ENCODE peak calls at places on chromosome 5, in eight cellular contexts. V is A549, Q is SK-N-SH, H is HCT116, S is K562, R is GM23338, W is HepG2, X is GM12878. F is an unnamed sample. For H3K4me1, the result is how much of the 10 kb centered on the place peaks cover.

GRCh38 chr5:73822989-73823339 is 197.0 kb downstream of the ARHGEF28 start:
- DNase-seq in X (no peak), Q (no peak), R (no peak), W (peak), V (no peak), S (no peak), H (no peak), F (no peak)

GRCh38 chr5:135203593-135204036 is 169.6 kb upstream of the PITX1 start:
- DNase-seq in H (no peak), Q (no peak), V (no peak), S (peak), W (peak), X (no peak), R (peak), F (no peak)

GRCh38 chr5:169288066-169288753 is 12.7 kb downstream of the SLIT3 start:
- DNase-seq in Q (no peak), W (no peak), X (no peak), R (no peak), V (no peak), S (no peak), H (no peak), F (no peak)

GRCh38 chr5:135478938-135479337 is 26.8 kb upstream of the TIFAB start:
- DNase-seq in X (no peak), W (no peak), V (no peak), S (no peak), H (no peak), Q (no peak), R (no peak), F (no peak)

GRCh38 chr5:14353661-14354474 is 210.7 kb downstream of the TRIO start:
- DNase-seq in X (no peak), S (no peak), H (no peak), Q (no peak), R (no peak), W (no peak), V (no peak), F (no peak)

GRCh38 chr5:126099077-126099476 is 324.1 kb upstream of the GRAMD2B start:
- DNase-seq in R (no peak), V (no peak), Q (peak), X (no peak), S (no peak), H (no peak), W (no peak), F (no peak)

GRCh38 chr5:173923236-173924104 is 35.3 kb downstream of the CPEB4 start:
- DNase-seq in R (peak), Q (no peak), X (no peak), H (no peak), V (no peak), W (no peak), S (no peak), F (no peak)

GRCh38 chr5:115372121-115372520 is 75.7 kb upstream of the CCDC112 start:
- DNase-seq in X (no peak), H (no peak), W (no peak), V (no peak), S (no peak), R (no peak), Q (no peak), F (no peak)

GRCh38 chr5:27463446-27464149 is 425.2 kb upstream of the CDH9 start:
- DNase-seq in X (no peak), W (no peak), V (no peak), R (no peak), H (no peak), S (no peak), Q (no peak), F (no peak)

GRCh38 chr5:10500669-10501068 is 59.0 kb downstream of the ROPN1L start:
- DNase-seq in H (no peak), X (no peak), W (no peak), R (no peak), S (no peak), V (no peak), Q (no peak), F (no peak)

GRCh38 chr5:10501554-10502075 is 59.9 kb downstream of the ROPN1L start:
- DNase-seq in X (no peak), H (no peak), R (no peak), S (peak), W (no peak), Q (no peak), V (no peak), F (no peak)

GRCh38 chr5:10503321-10503720 is 60.5 kb upstream of the ANKRD33B start:
- DNase-seq in V (no peak), S (no peak), X (no peak), Q (no peak), R (no peak), H (no peak), W (no peak), F (no peak)

GRCh38 chr5:10502578-10502977 is 60.9 kb downstream of the ROPN1L start:
- DNase-seq in H (no peak), X (no peak), S (peak), W (peak), R (no peak), Q (no peak), V (no peak), F (no peak)

GRCh38 chr5:10502130-10502529 is 60.5 kb downstream of the ROPN1L start:
- DNase-seq in R (no peak), V (no peak), W (no peak), Q (no peak), H (no peak), S (peak), X (no peak), F (no peak)
- TF ChIP-seq REST in R (no peak), V (no peak), W (no peak), Q (no peak), H (no peak), S (no peak), X (no peak), F (no peak)

DNA sequence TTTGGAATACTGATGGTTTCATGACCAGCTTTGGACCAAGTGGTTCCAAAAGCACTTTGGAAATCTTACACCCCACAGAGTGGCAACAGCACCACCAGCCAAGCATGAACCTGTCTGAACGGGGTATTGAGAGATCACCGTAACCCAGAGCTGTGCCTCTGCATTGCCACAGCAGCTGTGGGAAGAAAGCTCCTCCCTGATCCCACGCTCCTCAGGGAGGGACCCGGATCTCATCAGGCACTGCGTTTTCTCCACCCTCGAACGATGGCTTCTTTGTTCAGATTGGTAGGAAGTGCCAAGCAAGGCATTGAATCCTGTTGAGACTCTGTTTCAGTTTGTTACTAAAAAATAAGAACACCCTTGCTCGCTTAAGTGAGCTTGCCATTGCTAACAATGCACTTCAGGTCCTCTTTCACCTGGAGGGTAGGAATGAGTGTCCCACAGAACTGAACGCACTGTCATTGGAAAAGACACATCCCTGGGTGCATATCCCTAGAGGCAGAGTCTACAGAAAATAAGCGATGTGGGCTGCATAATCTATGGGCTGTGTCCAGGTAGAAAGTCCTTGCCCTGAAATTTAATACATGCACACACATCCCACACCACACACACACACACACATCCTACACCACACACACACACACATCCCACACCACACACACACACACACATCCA is 118.0 kb upstream of the ICE1 start:
- DNase-seq in S (no peak), X (no peak), H (no peak), W (no peak), V (no peak), Q (no peak), R (peak), F (peak)
- H3K4me1 ChIP-seq in S (under half), X (under half), H (under half), W (under half), V (under half), Q (under half), R (under half), F (under half)

GRCh38 chr5:176628406-176629228 is 1.7 kb downstream of the SNCB start:
- DNase-seq in H (no peak), S (no peak), X (no peak), V (no peak), W (no peak), Q (no peak), R (no peak), F (no peak)
- H3K4me3 ChIP-seq in H (no peak), S (no peak), X (no peak), V (no peak), W (no peak), Q (no peak), R (peak), F (no peak)

DNA sequence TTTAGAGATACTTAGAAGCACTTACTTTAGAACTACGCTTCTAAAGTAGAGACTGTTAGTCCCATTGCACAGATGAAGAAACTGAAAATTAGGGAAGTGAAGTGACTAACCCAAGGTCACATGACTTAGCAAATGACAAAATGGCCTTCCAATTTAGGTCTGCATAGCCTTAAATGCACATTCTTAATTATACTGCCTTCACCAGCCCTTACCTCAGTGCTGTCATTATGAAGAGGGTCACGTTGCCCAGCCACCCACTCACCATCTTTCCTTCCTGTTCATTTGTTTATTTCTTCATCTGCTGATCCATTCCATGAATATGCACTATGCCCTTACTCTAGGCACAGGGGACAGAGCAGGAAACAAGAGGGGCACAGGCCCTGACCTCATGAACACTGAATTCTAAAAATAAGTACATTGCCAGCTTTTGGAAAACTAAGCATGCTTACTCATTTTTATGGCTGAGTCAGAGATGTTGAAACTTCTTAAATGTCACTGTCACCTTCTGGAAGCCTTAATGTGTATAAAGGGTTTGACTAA is 8.6 kb downstream of the HAVCR2 start:
- DNase-seq in V (no peak), R (no peak), S (no peak), Q (no peak), H (no peak), W (no peak), X (peak), F (peak)
- TF ChIP-seq REST in V (peak), R (no peak), S (no peak), Q (no peak), H (no peak), W (no peak), X (no peak), F (no peak)

GRCh38 chr5:151682240-151682639 is 4.5 kb downstream of the SPARC start:
- DNase-seq in V (no peak), W (no peak), H (no peak), X (no peak), S (no peak), Q (no peak), R (no peak), F (no peak)
- H3K4me1 ChIP-seq in V (under half), W (under half), H (under half), X (under half), S (under half), Q (under half), R (under half), F (under half)

GRCh38 chr5:77850536-77851228 is 74.5 kb upstream of the TBCA start:
- DNase-seq in V (no peak), H (no peak), X (no peak), Q (no peak), S (no peak), R (peak), W (no peak), F (no peak)
- H3K4me3 ChIP-seq in V (no peak), H (no peak), X (no peak), Q (no peak), S (no peak), R (peak), W (no peak), F (no peak)

GRCh38 chr5:103345461-103345860 is 86.9 kb downstream of the MACIR start:
- DNase-seq in R (no peak), V (no peak), S (no peak), Q (no peak), W (no peak), H (no peak), X (peak), F (no peak)

GRCh38 chr5:103340132-103340531 is 81.6 kb downstream of the MACIR start:
- DNase-seq in S (no peak), X (no peak), R (no peak), W (no peak), Q (no peak), V (no peak), H (no peak), F (no peak)

GRCh38 chr5:103336967-103337366 is 78.4 kb downstream of the MACIR start:
- DNase-seq in H (no peak), X (no peak), Q (no peak), W (no peak), R (no peak), V (no peak), S (no peak), F (no peak)

GRCh38 chr5:103346162-103346748 is 87.7 kb downstream of the MACIR start:
- DNase-seq in H (no peak), X (no peak), Q (no peak), S (no peak), W (no peak), V (no peak), R (peak), F (no peak)

DNA sequence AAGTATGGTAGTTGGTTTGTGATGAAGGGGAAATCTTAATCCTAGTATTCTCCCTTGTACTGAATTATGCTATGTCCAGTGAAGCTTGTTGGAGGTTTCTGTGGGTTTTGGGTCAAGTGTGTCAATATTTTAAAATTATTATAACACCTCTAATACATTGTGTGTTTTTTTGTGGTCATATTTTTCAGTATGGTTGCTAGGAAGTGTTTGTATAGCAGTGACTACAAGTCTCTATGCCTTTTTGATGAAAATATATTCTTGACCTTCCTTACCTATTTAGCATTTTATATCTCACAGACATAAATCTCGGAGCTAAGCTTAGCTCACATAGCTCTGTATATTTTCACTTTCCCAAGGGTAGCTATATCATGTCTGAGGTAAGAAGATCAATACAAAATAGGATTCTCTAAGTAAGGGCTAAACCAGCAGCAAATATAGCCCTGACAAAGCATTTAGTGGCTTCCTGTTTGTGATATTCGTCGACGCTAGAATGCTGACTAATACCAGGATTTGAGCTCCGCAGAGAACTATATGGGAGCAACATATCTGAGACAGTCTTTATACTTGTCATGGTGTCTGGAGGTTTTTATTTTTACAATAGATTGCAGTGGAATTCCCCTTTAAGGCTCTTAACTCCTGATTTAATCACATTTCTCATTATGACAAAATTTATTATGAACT is 82.3 kb downstream of the MACIR start:
- DNase-seq in R (no peak), V (no peak), W (no peak), S (peak), H (no peak), X (peak), Q (no peak), F (no peak)
- TF ChIP-seq REST in R (no peak), V (no peak), W (no peak), S (no peak), H (no peak), X (no peak), Q (no peak), F (no peak)

GRCh38 chr5:151200913-151201445 is 22.9 kb downstream of the CCDC69 start:
- DNase-seq in S (no peak), X (no peak), H (no peak), W (no peak), Q (no peak), R (no peak), V (no peak), F (no peak)
- H3K4me1 ChIP-seq in S (under half), X (under half), H (under half), W (under half), Q (under half), R (under half), V (under half), F (under half)

GRCh38 chr5:10913846-10914245 is 152.8 kb upstream of the DAP start:
- DNase-seq in V (peak), H (no peak), Q (no peak), X (no peak), R (no peak), W (peak), S (peak), F (no peak)
- H3K4me3 ChIP-seq in V (no peak), H (no peak), Q (peak), X (no peak), R (no peak), W (no peak), S (no peak), F (no peak)